ENCODE peak calls at places on chromosomes 7 and 10, in seven cellular contexts. One of them, this sample, is unnamed.

GRCh38 chr7:50552921-50553320 is 12.3 kb downstream of the DDC start:
- DNase-seq in RWPE2: no peak
- DNase-seq in neural crest cell: peak
- DNase-seq in astrocyte of the spinal cord: peak
- DNase-seq in ascending aorta: no peak
- DNase-seq in progenitor cell of endocrine pancreas: peak
- DNase-seq in psoas muscle: no peak
- DNase-seq in this sample: peak

GRCh38 chr7:24980695-24981543 is 941 bp upstream of the OSBPL3 start:
- DNase-seq in RWPE2: no peak
- DNase-seq in neural crest cell: no peak
- DNase-seq in astrocyte of the spinal cord: peak
- DNase-seq in ascending aorta: no peak
- DNase-seq in progenitor cell of endocrine pancreas: no peak
- DNase-seq in psoas muscle: peak
- DNase-seq in this sample: no peak

GRCh38 chr7:138008588-138009349 is 6.9 kb upstream of the CREB3L2 start:
- DNase-seq in RWPE2: no peak
- DNase-seq in neural crest cell: peak
- DNase-seq in astrocyte of the spinal cord: peak
- DNase-seq in ascending aorta: no peak
- DNase-seq in progenitor cell of endocrine pancreas: no peak
- DNase-seq in psoas muscle: no peak
- DNase-seq in this sample: no peak

GRCh38 chr10:132721725-132722124 is 64.2 kb downstream of the NKX6-2 start:
- DNase-seq in RWPE2: no peak
- DNase-seq in neural crest cell: no peak
- DNase-seq in astrocyte of the spinal cord: peak
- DNase-seq in ascending aorta: no peak
- DNase-seq in progenitor cell of endocrine pancreas: no peak
- DNase-seq in psoas muscle: no peak
- DNase-seq in this sample: no peak

GRCh38 chr10:126564297-126564888 is 106.1 kb downstream of the C10orf90 start:
- DNase-seq in RWPE2: no peak
- DNase-seq in neural crest cell: no peak
- DNase-seq in astrocyte of the spinal cord: no peak
- DNase-seq in ascending aorta: no peak
- DNase-seq in progenitor cell of endocrine pancreas: no peak
- DNase-seq in psoas muscle: no peak
- DNase-seq in this sample: no peak

GRCh38 chr7:128404826-128405344 is 4.9 kb downstream of the IMPDH1 start:
- DNase-seq in RWPE2: no peak
- DNase-seq in neural crest cell: no peak
- DNase-seq in astrocyte of the spinal cord: no peak
- DNase-seq in ascending aorta: no peak
- DNase-seq in progenitor cell of endocrine pancreas: no peak
- DNase-seq in psoas muscle: no peak
- DNase-seq in this sample: no peak

GRCh38 chr7:106421181-106421762 is 136.5 kb upstream of the NAMPT start:
- DNase-seq in RWPE2: no peak
- DNase-seq in neural crest cell: no peak
- DNase-seq in astrocyte of the spinal cord: peak
- DNase-seq in ascending aorta: peak
- DNase-seq in progenitor cell of endocrine pancreas: no peak
- DNase-seq in psoas muscle: peak
- DNase-seq in this sample: peak

GRCh38 chr7:105760549-105761447 is 115.6 kb downstream of the ATXN7L1 start:
- DNase-seq in RWPE2: no peak
- DNase-seq in neural crest cell: no peak
- DNase-seq in astrocyte of the spinal cord: no peak
- DNase-seq in ascending aorta: no peak
- DNase-seq in progenitor cell of endocrine pancreas: no peak
- DNase-seq in psoas muscle: no peak
- DNase-seq in this sample: no peak

GRCh38 chr10:132870426-132870825 is 71.9 kb downstream of the CFAP46 start:
- DNase-seq in RWPE2: peak
- DNase-seq in neural crest cell: no peak
- DNase-seq in astrocyte of the spinal cord: no peak
- DNase-seq in ascending aorta: no peak
- DNase-seq in progenitor cell of endocrine pancreas: no peak
- DNase-seq in psoas muscle: no peak
- DNase-seq in this sample: no peak

GRCh38 chr10:98397089-98397600 is 17.8 kb downstream of the PYROXD2 start:
- DNase-seq in RWPE2: no peak
- DNase-seq in neural crest cell: no peak
- DNase-seq in astrocyte of the spinal cord: no peak
- DNase-seq in ascending aorta: no peak
- DNase-seq in progenitor cell of endocrine pancreas: no peak
- DNase-seq in psoas muscle: no peak
- DNase-seq in this sample: no peak

GRCh38 chr7:158259141-158259540 is 328.5 kb downstream of the PTPRN2 start:
- DNase-seq in RWPE2: no peak
- DNase-seq in neural crest cell: no peak
- DNase-seq in astrocyte of the spinal cord: no peak
- DNase-seq in ascending aorta: no peak
- DNase-seq in progenitor cell of endocrine pancreas: no peak
- DNase-seq in psoas muscle: no peak
- DNase-seq in this sample: no peak

GRCh38 chr10:64463406-64463805 is 942.2 kb downstream of the REEP3 start:
- DNase-seq in RWPE2: no peak
- DNase-seq in neural crest cell: no peak
- DNase-seq in astrocyte of the spinal cord: no peak
- DNase-seq in ascending aorta: no peak
- DNase-seq in progenitor cell of endocrine pancreas: no peak
- DNase-seq in psoas muscle: no peak
- DNase-seq in this sample: no peak

GRCh38 chr7:117051808-117052207 is 98.5 kb downstream of the ST7 start:
- DNase-seq in RWPE2: no peak
- DNase-seq in neural crest cell: no peak
- DNase-seq in astrocyte of the spinal cord: no peak
- DNase-seq in ascending aorta: no peak
- DNase-seq in progenitor cell of endocrine pancreas: no peak
- DNase-seq in psoas muscle: no peak
- DNase-seq in this sample: no peak

GRCh38 chr10:33421789-33422188 is 87.3 kb upstream of the NRP1 start:
- DNase-seq in RWPE2: no peak
- DNase-seq in neural crest cell: no peak
- DNase-seq in astrocyte of the spinal cord: peak
- DNase-seq in ascending aorta: no peak
- DNase-seq in progenitor cell of endocrine pancreas: no peak
- DNase-seq in psoas muscle: peak
- DNase-seq in this sample: peak

GRCh38 chr10:111698711-111699110 is 484.9 kb downstream of the GPAM start:
- DNase-seq in RWPE2: no peak
- DNase-seq in neural crest cell: no peak
- DNase-seq in astrocyte of the spinal cord: no peak
- DNase-seq in ascending aorta: no peak
- DNase-seq in progenitor cell of endocrine pancreas: no peak
- DNase-seq in psoas muscle: no peak
- DNase-seq in this sample: no peak

GRCh38 chr10:92377962-92378361 is 87.0 kb downstream of the MARCHF5 start:
- DNase-seq in RWPE2: no peak
- DNase-seq in neural crest cell: no peak
- DNase-seq in astrocyte of the spinal cord: no peak
- DNase-seq in ascending aorta: no peak
- DNase-seq in progenitor cell of endocrine pancreas: no peak
- DNase-seq in psoas muscle: no peak
- DNase-seq in this sample: no peak

GRCh38 chr7:50614721-50615518 is 49.7 kb upstream of the DDC start:
- DNase-seq in RWPE2: no peak
- DNase-seq in neural crest cell: no peak
- DNase-seq in astrocyte of the spinal cord: no peak
- DNase-seq in ascending aorta: no peak
- DNase-seq in progenitor cell of endocrine pancreas: no peak
- DNase-seq in psoas muscle: no peak
- DNase-seq in this sample: no peak

GRCh38 chr10:99430451-99431189 is at the start of gene GOT1:
- DNase-seq in RWPE2: peak
- DNase-seq in neural crest cell: peak
- DNase-seq in astrocyte of the spinal cord: peak
- DNase-seq in ascending aorta: peak
- DNase-seq in progenitor cell of endocrine pancreas: peak
- DNase-seq in psoas muscle: peak
- DNase-seq in this sample: peak
- TF ChIP-seq CTCF in RWPE2: no peak
- TF ChIP-seq CTCF in neural crest cell: no peak
- TF ChIP-seq CTCF in astrocyte of the spinal cord: no peak
- TF ChIP-seq CTCF in ascending aorta: no peak
- TF ChIP-seq CTCF in progenitor cell of endocrine pancreas: no peak
- TF ChIP-seq CTCF in psoas muscle: no peak
- TF ChIP-seq CTCF in this sample: no peak

DNA sequence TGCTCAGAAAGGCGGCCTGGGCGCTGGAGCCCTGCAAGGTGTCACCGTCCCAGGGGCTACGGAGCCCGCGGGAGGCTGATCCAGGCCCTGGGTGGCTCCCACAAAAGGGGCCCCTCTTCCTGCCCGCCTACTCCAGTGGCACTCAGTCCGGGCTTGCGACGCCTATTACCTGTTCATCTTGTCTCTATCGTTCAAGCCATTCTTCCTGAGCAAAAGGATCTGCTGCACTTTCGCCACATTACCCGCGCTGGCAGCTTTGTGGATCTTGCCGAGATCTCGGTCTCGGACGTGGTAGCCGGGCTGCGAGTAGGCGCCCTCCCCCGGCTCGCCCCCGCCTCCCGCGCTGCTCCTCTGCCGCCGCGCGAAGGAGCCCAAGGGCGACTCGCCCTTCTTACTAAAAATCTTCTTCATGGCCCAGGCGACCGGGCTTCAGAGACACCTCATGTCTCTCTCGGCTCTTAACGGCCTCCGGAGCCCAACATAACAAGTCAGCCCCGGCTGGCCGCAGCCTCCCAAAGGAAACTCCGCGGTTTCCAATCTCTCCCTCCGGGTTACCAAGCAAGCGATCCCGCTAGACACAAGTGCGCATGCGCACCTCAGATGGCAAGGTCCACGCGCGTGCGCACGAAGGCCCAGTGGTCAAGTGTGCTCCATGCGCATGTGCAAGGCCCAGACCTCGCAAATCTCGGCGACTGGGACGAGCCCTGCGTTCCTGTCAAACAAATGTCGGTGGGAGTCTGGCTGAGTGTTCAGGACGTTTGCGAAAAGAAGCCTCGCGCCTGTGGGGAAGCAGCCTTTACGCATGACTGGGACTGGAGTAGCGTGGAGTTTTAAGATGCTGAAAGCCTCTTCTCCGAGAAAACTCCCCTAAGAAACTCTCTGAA is at the start of gene ANKRD26:
- DNase-seq in RWPE2: peak
- DNase-seq in neural crest cell: peak
- DNase-seq in astrocyte of the spinal cord: peak
- DNase-seq in ascending aorta: peak
- DNase-seq in progenitor cell of endocrine pancreas: peak
- DNase-seq in psoas muscle: peak
- DNase-seq in this sample: peak
- TF ChIP-seq CTCF in RWPE2: peak
- TF ChIP-seq CTCF in neural crest cell: peak
- TF ChIP-seq CTCF in astrocyte of the spinal cord: peak
- TF ChIP-seq CTCF in ascending aorta: no peak
- TF ChIP-seq CTCF in progenitor cell of endocrine pancreas: no peak
- TF ChIP-seq CTCF in psoas muscle: no peak
- TF ChIP-seq CTCF in this sample: no peak

GRCh38 chr7:156577645-156578577 is 62.7 kb upstream of the RNF32 start:
- DNase-seq in RWPE2: no peak
- DNase-seq in neural crest cell: no peak
- DNase-seq in astrocyte of the spinal cord: no peak
- DNase-seq in ascending aorta: no peak
- DNase-seq in progenitor cell of endocrine pancreas: no peak
- DNase-seq in psoas muscle: no peak
- DNase-seq in this sample: no peak
- TF ChIP-seq CTCF in RWPE2: no peak
- TF ChIP-seq CTCF in neural crest cell: no peak
- TF ChIP-seq CTCF in astrocyte of the spinal cord: no peak
- TF ChIP-seq CTCF in ascending aorta: no peak
- TF ChIP-seq CTCF in progenitor cell of endocrine pancreas: no peak
- TF ChIP-seq CTCF in psoas muscle: no peak
- TF ChIP-seq CTCF in this sample: no peak

GRCh38 chr10:60967854-60968484 is 24.0 kb upstream of the RHOBTB1 start:
- DNase-seq in RWPE2: no peak
- DNase-seq in neural crest cell: no peak
- DNase-seq in astrocyte of the spinal cord: no peak
- DNase-seq in ascending aorta: no peak
- DNase-seq in progenitor cell of endocrine pancreas: no peak
- DNase-seq in psoas muscle: no peak
- DNase-seq in this sample: no peak

GRCh38 chr10:60963441-60964256 is 19.7 kb upstream of the RHOBTB1 start:
- DNase-seq in RWPE2: no peak
- DNase-seq in neural crest cell: no peak
- DNase-seq in astrocyte of the spinal cord: peak
- DNase-seq in ascending aorta: no peak
- DNase-seq in progenitor cell of endocrine pancreas: no peak
- DNase-seq in psoas muscle: no peak
- DNase-seq in this sample: no peak

GRCh38 chr10:60962946-60963345 is 19.0 kb upstream of the RHOBTB1 start:
- DNase-seq in RWPE2: no peak
- DNase-seq in neural crest cell: no peak
- DNase-seq in astrocyte of the spinal cord: peak
- DNase-seq in ascending aorta: no peak
- DNase-seq in progenitor cell of endocrine pancreas: no peak
- DNase-seq in psoas muscle: no peak
- DNase-seq in this sample: no peak

GRCh38 chr10:60967260-60967659 is 23.3 kb upstream of the RHOBTB1 start:
- DNase-seq in RWPE2: no peak
- DNase-seq in neural crest cell: no peak
- DNase-seq in astrocyte of the spinal cord: no peak
- DNase-seq in ascending aorta: no peak
- DNase-seq in progenitor cell of endocrine pancreas: no peak
- DNase-seq in psoas muscle: no peak
- DNase-seq in this sample: no peak

DNA sequence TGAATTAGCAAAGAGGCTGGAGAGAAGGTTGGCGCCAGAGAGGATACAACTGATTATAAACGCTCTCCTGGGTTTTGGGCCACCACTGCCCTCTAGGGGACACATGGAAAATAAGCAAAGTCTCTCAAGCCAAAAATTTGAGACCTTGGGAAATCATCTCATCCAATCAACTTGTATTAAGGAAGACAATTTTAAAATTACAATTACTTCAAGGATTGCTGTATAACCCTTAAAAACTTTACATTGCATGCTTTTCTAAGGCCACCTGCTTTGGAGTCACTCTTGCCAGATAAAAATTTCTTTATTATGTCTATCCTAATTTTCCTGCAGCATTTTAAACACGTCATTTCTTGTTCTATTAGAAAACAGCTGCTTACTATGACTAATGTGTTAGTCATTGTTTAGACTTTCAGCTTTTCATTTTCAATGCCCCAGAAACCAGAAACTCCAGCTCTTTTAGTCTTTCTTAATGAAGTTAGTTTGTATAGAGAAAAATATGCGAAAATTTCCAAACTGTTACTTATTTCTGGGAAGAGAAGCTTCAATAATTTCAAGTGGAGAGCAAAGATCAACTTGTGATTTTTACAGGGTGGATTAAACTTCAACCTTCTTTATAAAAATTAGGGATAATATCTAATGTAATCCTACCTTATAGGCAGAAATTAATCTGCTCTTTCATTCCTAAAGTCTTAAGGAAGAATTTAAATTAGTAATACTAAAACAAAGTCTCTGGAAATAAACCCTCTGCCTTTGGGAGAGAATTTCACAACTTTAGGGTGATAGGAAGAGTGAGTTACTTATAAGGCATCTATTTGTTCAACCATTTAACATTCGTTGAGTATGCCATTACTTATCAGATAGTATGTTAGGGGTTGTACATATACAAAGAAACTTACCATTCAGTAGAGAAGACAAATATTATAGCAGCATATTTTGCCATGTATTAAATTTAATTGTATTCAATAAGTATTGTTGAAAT is 20.6 kb upstream of the RHOBTB1 start:
- DNase-seq in RWPE2: no peak
- DNase-seq in neural crest cell: peak
- DNase-seq in astrocyte of the spinal cord: peak
- DNase-seq in ascending aorta: no peak
- DNase-seq in progenitor cell of endocrine pancreas: peak
- DNase-seq in psoas muscle: peak
- DNase-seq in this sample: peak
- TF ChIP-seq CTCF in RWPE2: peak
- TF ChIP-seq CTCF in neural crest cell: peak
- TF ChIP-seq CTCF in astrocyte of the spinal cord: peak
- TF ChIP-seq CTCF in ascending aorta: peak
- TF ChIP-seq CTCF in progenitor cell of endocrine pancreas: peak
- TF ChIP-seq CTCF in psoas muscle: peak
- TF ChIP-seq CTCF in this sample: peak